ENCODE peak calls at places on chromosomes 6 and 20, in seven cellular contexts. W is HepG2, F is K562, A is SK-N-SH, P is H1, O is HCT116, R is GM12878. E is an unnamed sample.

GRCh38 chr6:29633532-29633901 is 534 bp upstream of the GABBR1 start:
- DNase-seq in W (no peak), F (no peak), A (no peak), P (no peak), O (no peak), R (no peak), E (no peak)

GRCh38 chr20:44345147-44345546 is 8.3 kb downstream of the R3HDML start:
- DNase-seq in W (no peak), F (no peak), A (no peak), P (no peak), O (no peak), R (no peak), E (no peak)

GRCh38 chr6:114747995-114748625 is 405.3 kb upstream of the HS3ST5 start:
- DNase-seq in W (peak), F (peak), A (peak), P (no peak), O (peak), R (no peak), E (no peak)

GRCh38 chr6:132410840-132411239 is 9.6 kb upstream of the MOXD1 start:
- DNase-seq in W (no peak), F (no peak), A (no peak), P (no peak), O (no peak), R (no peak), E (no peak)

GRCh38 chr6:146948790-146949342 is 255.4 kb upstream of the STXBP5 start:
- DNase-seq in W (no peak), F (no peak), A (no peak), P (no peak), O (no peak), R (no peak), E (no peak)

GRCh38 chr6:109944448-109944847 is 33.7 kb upstream of the GPR6 start:
- DNase-seq in W (peak), F (no peak), A (no peak), P (peak), O (peak), R (no peak), E (no peak)

GRCh38 chr6:36657942-36658544 is 20.5 kb upstream of the CDKN1A start:
- DNase-seq in W (no peak), F (no peak), A (no peak), P (no peak), O (no peak), R (no peak), E (no peak)

GRCh38 chr6:141107562-141108160 is 1025.1 kb upstream of the GJE1 start:
- DNase-seq in W (no peak), F (no peak), A (no peak), P (no peak), O (peak), R (no peak), E (no peak)

GRCh38 chr6:165849539-165850430 is 186.7 kb upstream of the PDE10A start:
- DNase-seq in W (no peak), F (no peak), A (no peak), P (no peak), O (no peak), R (no peak), E (no peak)

GRCh38 chr20:53751394-53752368 is 158.0 kb upstream of the ZNF217 start:
- DNase-seq in W (no peak), F (no peak), A (no peak), P (no peak), O (no peak), R (peak), E (no peak)

GRCh38 chr6:148616811-148617210 is 130.0 kb upstream of the UST start:
- DNase-seq in W (no peak), F (no peak), A (no peak), P (no peak), O (no peak), R (no peak), E (no peak)

GRCh38 chr6:88629838-88630462 is 333.5 kb downstream of the RNGTT start:
- DNase-seq in W (no peak), F (no peak), A (no peak), P (peak), O (no peak), R (no peak), E (no peak)

GRCh38 chr6:85273870-85274269 is 176.0 kb upstream of the NT5E start:
- DNase-seq in W (no peak), F (no peak), A (no peak), P (no peak), O (no peak), R (no peak), E (no peak)

GRCh38 chr6:107114872-107115694 is at the start of gene BEND3:
- DNase-seq in W (no peak), F (peak), A (peak), P (no peak), O (no peak), R (no peak), E (peak)

GRCh38 chr6:157438611-157439109 is 57.7 kb downstream of the ZDHHC14 start:
- DNase-seq in W (no peak), F (no peak), A (no peak), P (no peak), O (no peak), R (no peak), E (no peak)

GRCh38 chr20:54345301-54345724 is 130.1 kb upstream of the DOK5 start:
- DNase-seq in W (no peak), F (no peak), A (no peak), P (no peak), O (peak), R (peak), E (no peak)

GRCh38 chr6:165439928-165440554 is 130.6 kb upstream of the C6orf118 start:
- DNase-seq in W (peak), F (no peak), A (peak), P (no peak), O (peak), R (no peak), E (peak)

GRCh38 chr6:30767158-30767943 is 23.0 kb upstream of the IER3 start:
- DNase-seq in W (no peak), F (peak), A (no peak), P (no peak), O (no peak), R (peak), E (no peak)

GRCh38 chr6:22600059-22600458 is 30.7 kb downstream of the HDGFL1 start:
- DNase-seq in W (no peak), F (no peak), A (no peak), P (no peak), O (no peak), R (no peak), E (no peak)

GRCh38 chr6:5486214-5486613 is 224.9 kb downstream of the FARS2 start:
- DNase-seq in W (no peak), F (no peak), A (no peak), P (no peak), O (no peak), R (peak), E (no peak)

GRCh38 chr6:37239950-37240713 is 17.4 kb upstream of the TBC1D22B start:
- DNase-seq in W (peak), F (peak), A (peak), P (no peak), O (peak), R (peak), E (no peak)

GRCh38 chr6:170542031-170542719 is 10.9 kb downstream of the PSMB1 start:
- DNase-seq in W (no peak), F (peak), A (no peak), P (no peak), O (no peak), R (no peak), E (no peak)

GRCh38 chr6:36691011-36691410 is 6.6 kb upstream of the RAB44 start:
- DNase-seq in W (no peak), F (no peak), A (no peak), P (no peak), O (no peak), R (no peak), E (no peak)

GRCh38 chr6:45743028-45743615 is 272.5 kb downstream of the CLIC5 start:
- DNase-seq in W (peak), F (no peak), A (no peak), P (no peak), O (no peak), R (no peak), E (no peak)

GRCh38 chr6:39083111-39083702 is 31.8 kb downstream of the SAYSD1 start:
- DNase-seq in W (no peak), F (no peak), A (no peak), P (no peak), O (no peak), R (no peak), E (no peak)

GRCh38 chr6:90778419-90779203 is 191.7 kb upstream of the MAP3K7 start:
- DNase-seq in W (no peak), F (no peak), A (no peak), P (no peak), O (no peak), R (no peak), E (no peak)

DNA sequence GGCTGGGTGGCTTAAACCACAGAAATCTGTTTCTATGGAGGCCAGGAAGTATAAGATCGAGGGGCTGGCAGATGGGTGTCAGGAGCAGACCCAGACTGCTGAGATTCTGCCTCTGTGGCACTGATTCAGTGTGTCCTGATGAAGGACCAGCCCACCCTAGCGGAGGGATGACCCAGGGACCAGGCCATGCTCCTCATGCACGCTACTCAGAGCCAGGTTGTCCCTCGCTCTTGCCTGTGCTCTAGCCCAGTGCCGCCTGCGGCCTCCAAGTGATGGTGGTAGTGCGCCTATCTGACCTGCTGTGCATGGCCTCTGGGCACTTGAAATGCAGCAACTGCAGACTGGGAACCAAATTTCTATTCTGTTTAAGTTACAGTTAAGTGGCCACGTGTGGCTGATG is 13.1 kb upstream of the APMAP start:
- DNase-seq in W (no peak), F (no peak), A (no peak), P (no peak), O (no peak), R (no peak), E (no peak)
- TF ChIP-seq JUND in W (no peak), F (no peak), A (no peak), P (no peak), O (no peak), R (no peak), E (no peak)

GRCh38 chr6:149990109-149990671 is 26.4 kb downstream of the ULBP1 start:
- DNase-seq in W (no peak), F (no peak), A (no peak), P (peak), O (no peak), R (no peak), E (no peak)
- TF ChIP-seq JUND in W (no peak), F (no peak), A (no peak), P (no peak), O (no peak), R (no peak), E (no peak)

DNA sequence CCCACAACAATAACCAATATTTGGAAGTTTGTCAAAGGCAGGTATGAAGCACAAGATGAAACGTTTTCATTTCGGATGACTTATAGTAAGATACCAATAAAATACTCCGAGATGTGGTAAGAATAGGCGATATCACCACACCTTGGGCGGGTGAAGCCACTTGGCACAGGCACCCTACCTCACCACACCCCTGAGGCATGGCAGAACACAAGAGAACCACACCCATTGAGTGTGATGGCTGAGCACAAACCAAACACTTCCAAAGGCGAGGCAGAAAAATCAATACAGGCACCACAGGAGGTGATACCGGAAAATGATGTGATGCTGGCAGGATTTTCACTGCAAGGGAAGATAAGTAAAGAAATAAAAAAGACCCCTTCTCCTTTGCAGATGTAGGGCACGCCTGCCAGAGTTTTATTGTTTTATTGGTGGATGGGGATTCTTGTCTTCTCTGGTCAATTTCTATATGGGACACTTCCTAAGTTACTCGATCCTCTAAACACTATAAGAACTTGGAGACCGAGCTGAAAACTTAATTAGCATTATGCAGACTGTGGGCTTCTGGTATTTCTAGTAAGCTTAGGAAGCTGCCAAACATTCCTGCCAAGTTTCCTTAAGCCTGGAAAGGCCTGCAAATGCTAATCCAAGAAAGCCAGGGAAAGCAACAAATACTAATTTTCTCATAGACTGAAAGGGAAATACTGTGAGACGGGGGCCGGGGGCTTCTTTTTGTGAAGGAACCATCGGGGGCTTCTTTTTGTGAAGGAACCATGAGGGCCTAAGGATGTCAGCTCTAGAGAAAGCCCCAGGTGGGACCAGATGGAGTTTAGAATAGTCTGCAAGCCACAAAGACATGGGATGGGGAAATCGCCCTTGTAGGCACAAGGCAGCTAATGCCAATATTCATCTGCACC is 332.7 kb upstream of the PRDM1 start:
- DNase-seq in W (no peak), F (no peak), A (no peak), P (no peak), O (peak), R (no peak), E (no peak)
- TF ChIP-seq JUND in W (no peak), F (no peak), A (no peak), P (no peak), O (no peak), R (no peak), E (no peak)

DNA sequence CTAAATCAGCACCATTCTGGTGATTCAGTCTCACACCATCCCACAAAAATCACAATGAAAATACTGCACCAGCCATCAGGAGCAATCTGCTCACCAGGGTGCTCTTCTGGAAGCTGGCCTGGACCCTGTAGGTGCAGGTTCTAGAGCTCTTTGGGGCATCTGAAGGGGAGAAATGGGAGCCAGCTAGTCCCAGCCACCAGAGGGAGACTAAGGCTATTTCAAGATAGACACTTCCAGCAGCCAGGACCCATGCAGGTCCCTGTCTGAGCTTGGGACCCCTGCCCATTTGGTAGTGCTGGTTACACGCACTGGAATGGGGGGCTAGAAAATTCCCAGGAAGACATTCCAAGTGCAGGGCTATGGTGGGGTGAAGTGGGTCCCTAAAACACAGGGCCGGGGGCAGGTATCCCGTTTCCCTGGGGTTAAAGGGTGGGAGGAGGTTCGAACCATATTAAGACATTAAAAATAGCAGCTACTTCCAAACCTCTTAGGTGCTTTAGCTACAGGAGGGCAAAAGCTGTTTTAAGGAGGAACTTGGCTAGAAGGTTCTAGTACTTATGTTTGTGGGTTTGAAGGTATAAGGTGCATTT is 156.5 kb downstream of the NFATC2 start:
- DNase-seq in W (peak), F (peak), A (peak), P (no peak), O (peak), R (no peak), E (peak)
- TF ChIP-seq JUND in W (no peak), F (no peak), A (no peak), P (no peak), O (no peak), R (no peak), E (no peak)

GRCh38 chr20:62303049-62303326 is 191 bp downstream of the ADRM1 start:
- DNase-seq in W (no peak), F (no peak), A (no peak), P (no peak), O (no peak), R (no peak), E (no peak)

GRCh38 chr20:62305149-62305764 is 2.5 kb downstream of the ADRM1 start:
- DNase-seq in W (peak), F (peak), A (no peak), P (no peak), O (no peak), R (no peak), E (no peak)

GRCh38 chr20:62304331-62305148 is 1.7 kb downstream of the ADRM1 start:
- DNase-seq in W (no peak), F (no peak), A (no peak), P (no peak), O (no peak), R (no peak), E (no peak)

GRCh38 chr20:62302341-62303048 is at the start of gene ADRM1:
- DNase-seq in W (peak), F (peak), A (peak), P (peak), O (peak), R (peak), E (peak)

DNA sequence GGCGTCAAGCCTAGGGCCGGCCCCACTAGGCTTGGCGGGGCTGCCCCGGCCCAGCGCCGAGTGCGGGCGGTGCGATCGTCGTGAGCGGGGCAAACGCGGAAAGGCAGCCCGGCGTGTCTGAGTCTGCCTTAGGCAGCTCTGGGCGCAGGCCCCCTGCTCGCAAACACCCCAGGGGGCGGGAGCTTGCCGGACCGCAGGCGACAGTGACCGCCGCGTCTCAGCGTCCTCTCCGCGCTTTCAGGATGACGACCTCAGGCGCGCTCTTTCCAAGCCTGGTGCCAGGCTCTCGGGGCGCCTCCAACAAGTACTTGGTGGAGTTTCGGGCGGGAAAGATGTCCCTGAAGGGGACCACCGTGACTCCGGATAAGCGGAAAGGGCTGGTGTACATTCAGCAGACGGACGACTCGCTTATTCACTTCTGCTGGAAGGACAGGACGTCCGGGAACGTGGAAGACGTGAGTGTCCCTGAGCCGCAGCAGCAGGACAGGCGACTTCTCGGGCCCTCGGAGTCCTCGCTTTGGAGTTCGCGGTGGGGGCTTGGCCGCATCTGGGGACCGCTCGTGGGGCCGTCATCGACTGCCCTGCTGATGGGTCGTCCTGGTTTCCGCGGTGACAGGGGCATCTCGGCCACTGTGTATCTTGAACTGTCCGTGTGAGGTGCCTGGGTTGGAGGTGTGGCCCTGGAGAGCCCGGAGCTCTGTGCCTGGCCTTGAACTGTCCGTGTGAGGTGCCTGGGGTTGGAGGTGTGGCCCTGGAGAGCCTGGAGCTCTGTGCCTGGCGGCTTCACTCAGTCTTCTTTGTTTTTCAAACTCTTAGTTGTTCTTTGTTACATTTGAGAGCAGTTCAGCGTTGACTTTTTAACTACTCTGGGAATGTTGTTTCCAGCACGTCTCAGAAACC is 780 bp downstream of the ADRM1 start:
- DNase-seq in W (peak), F (no peak), A (no peak), P (no peak), O (no peak), R (no peak), E (no peak)
- TF ChIP-seq JUND in W (peak), F (no peak), A (no peak), P (no peak), O (no peak), R (no peak), E (no peak)

GRCh38 chr6:44149369-44150012 is 9.1 kb upstream of the CAPN11 start:
- DNase-seq in W (no peak), F (no peak), A (no peak), P (no peak), O (no peak), R (no peak), E (no peak)

GRCh38 chr6:44151348-44152108 is 7.1 kb upstream of the CAPN11 start:
- DNase-seq in W (peak), F (peak), A (peak), P (peak), O (peak), R (no peak), E (peak)

GRCh38 chr6:44148306-44148705 is 10.3 kb upstream of the CAPN11 start:
- DNase-seq in W (no peak), F (no peak), A (no peak), P (no peak), O (no peak), R (no peak), E (no peak)

GRCh38 chr6:44152109-44152461 is 6.5 kb upstream of the CAPN11 start:
- DNase-seq in W (no peak), F (no peak), A (no peak), P (no peak), O (no peak), R (no peak), E (no peak)

GRCh38 chr6:44150317-44150917 is 8.2 kb upstream of the CAPN11 start:
- DNase-seq in W (no peak), F (no peak), A (no peak), P (no peak), O (no peak), R (no peak), E (no peak)
- TF ChIP-seq JUND in W (no peak), F (no peak), A (no peak), P (no peak), O (no peak), R (no peak), E (no peak)